ENCODE peak calls at places on chromosomes 16 and 17, in ten cellular contexts. D is IMR-90, G is lower leg skin, C is tibial nerve, W is NB4, H is A549, A is sigmoid colon, Y is ovary, F is adrenal gland, R is HCT116. N is an unnamed sample.

GRCh38 chr17:41103896-41104295 is 1.3 kb upstream of the KRTAP4-9 start:
- DNase-seq in D (peak), G (no peak), C (no peak), W (no peak), H (no peak), A (no peak), Y (no peak), F (no peak), R (no peak), N (no peak)

GRCh38 chr16:985237-985636 is 3.7 kb downstream of the SOX8 start:
- DNase-seq in D (no peak), G (no peak), C (no peak), W (no peak), H (no peak), A (no peak), Y (no peak), F (no peak), R (no peak), N (no peak)

GRCh38 chr17:69342896-69343644 is 16.1 kb upstream of the ABCA5 start:
- DNase-seq in D (no peak), G (no peak), C (no peak), W (no peak), H (no peak), A (no peak), Y (no peak), F (no peak), R (no peak), N (no peak)

GRCh38 chr16:23339781-23340180 is 37.7 kb downstream of the SCNN1B start:
- DNase-seq in D (no peak), G (no peak), C (no peak), W (no peak), H (no peak), A (no peak), Y (no peak), F (no peak), R (no peak), N (no peak)

GRCh38 chr16:56617212-56618085 is 8.1 kb upstream of the MT1E start:
- DNase-seq in D (peak), G (peak), C (no peak), W (peak), H (no peak), A (peak), Y (peak), F (peak), R (no peak), N (no peak)

GRCh38 chr16:27701381-27701780 is 151.4 kb downstream of the KATNIP start:
- DNase-seq in D (no peak), G (peak), C (no peak), W (no peak), H (no peak), A (peak), Y (no peak), F (no peak), R (no peak), N (no peak)

GRCh38 chr17:39008633-39009032 is 41.4 kb upstream of the FBXO47 start:
- DNase-seq in D (no peak), G (no peak), C (no peak), W (no peak), H (no peak), A (no peak), Y (no peak), F (no peak), R (no peak), N (no peak)

GRCh38 chr17:32112416-32112815 is 29.9 kb upstream of the RHOT1 start:
- DNase-seq in D (no peak), G (no peak), C (no peak), W (peak), H (no peak), A (no peak), Y (no peak), F (no peak), R (no peak), N (no peak)

GRCh38 chr16:10600792-10601443 is 20.5 kb upstream of the EMP2 start:
- DNase-seq in D (peak), G (no peak), C (no peak), W (peak), H (no peak), A (no peak), Y (no peak), F (no peak), R (no peak), N (no peak)

GRCh38 chr17:81194941-81195901 is 27.5 kb downstream of the CEP131 start:
- DNase-seq in D (no peak), G (no peak), C (no peak), W (no peak), H (no peak), A (no peak), Y (no peak), F (no peak), R (no peak), N (no peak)

GRCh38 chr16:55204923-55205322 is 119.1 kb upstream of the IRX6 start:
- DNase-seq in D (no peak), G (no peak), C (no peak), W (no peak), H (no peak), A (no peak), Y (no peak), F (no peak), R (no peak), N (no peak)

GRCh38 chr16:77679901-77680300 is 42.4 kb upstream of the NUDT7 start:
- DNase-seq in D (no peak), G (no peak), C (no peak), W (peak), H (peak), A (no peak), Y (no peak), F (no peak), R (peak), N (no peak)

DNA sequence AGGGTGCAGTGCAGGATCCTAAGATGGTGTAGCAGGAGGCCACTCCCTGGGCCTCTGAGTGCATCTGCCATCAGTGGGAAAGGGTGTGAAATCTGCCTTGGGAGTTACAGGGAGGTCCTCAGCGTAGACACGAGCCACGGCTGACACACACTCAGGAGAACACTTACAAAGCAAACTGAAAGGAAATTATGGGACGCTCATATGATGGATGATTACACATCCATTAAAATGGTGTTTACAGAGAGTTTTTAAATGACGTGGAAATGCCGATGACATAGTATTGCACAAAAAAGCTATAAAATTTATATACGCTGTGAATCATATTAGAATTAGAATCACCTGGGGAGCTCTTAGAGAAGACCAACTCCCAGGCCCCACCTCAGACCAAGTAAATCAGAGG is 175.2 kb downstream of the CCDC182 start:
- DNase-seq in D (no peak), G (no peak), C (no peak), W (no peak), H (no peak), A (no peak), Y (no peak), F (no peak), R (no peak), N (no peak)
- TF ChIP-seq POLR2A in D (no peak), G (no peak), C (no peak), W (no peak), H (no peak), A (no peak), Y (no peak), F (no peak), R (no peak), N (no peak)

GRCh38 chr17:78524870-78525510 is 52.2 kb downstream of the DNAH17 start:
- DNase-seq in D (no peak), G (no peak), C (no peak), W (no peak), H (no peak), A (no peak), Y (no peak), F (no peak), R (no peak), N (no peak)
- TF ChIP-seq POLR2A in D (no peak), G (no peak), C (no peak), W (no peak), H (no peak), A (no peak), Y (no peak), F (no peak), R (no peak), N (no peak)

DNA sequence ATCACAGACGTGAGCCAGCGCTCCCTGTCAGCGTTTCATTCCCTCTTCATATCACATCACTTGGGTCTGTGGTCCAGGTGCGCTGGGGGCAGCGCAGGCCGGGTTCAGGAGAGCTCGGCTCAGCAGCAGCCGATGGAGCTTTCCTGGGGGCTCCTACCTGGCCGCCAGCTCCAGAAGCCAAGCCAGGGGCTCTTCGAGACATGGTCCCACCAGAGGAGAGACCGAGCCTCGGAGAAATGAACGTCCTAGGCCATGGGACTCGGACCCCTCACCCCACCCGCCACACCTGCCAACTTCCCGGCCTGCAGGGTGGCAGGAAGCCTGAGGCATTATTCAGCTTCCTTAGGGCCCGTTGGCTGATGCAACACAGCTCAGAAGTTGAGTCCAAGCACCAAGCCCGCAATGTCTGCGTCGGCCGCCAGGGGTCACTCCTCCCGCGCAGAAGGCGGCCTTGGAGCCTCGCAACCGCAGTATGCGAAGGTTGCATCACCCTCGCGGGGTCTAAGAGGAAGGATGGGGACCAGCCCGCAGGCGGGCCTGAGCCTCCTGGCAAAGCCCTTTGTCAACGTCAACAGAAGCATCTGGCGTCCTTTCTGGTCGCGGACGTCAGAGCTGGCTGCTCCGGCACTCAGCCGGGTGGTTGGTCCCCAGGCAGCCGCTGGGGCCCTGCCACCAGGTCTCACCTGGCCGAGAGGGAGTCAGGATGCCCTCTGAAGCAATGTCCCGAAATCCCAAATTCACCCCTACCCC is 13.2 kb upstream of the KLHDC4 start:
- DNase-seq in D (peak), G (peak), C (peak), W (peak), H (peak), A (peak), Y (peak), F (peak), R (peak), N (peak)
- TF ChIP-seq POLR2A in D (no peak), G (no peak), C (peak), W (peak), H (no peak), A (no peak), Y (no peak), F (no peak), R (no peak), N (no peak)

DNA sequence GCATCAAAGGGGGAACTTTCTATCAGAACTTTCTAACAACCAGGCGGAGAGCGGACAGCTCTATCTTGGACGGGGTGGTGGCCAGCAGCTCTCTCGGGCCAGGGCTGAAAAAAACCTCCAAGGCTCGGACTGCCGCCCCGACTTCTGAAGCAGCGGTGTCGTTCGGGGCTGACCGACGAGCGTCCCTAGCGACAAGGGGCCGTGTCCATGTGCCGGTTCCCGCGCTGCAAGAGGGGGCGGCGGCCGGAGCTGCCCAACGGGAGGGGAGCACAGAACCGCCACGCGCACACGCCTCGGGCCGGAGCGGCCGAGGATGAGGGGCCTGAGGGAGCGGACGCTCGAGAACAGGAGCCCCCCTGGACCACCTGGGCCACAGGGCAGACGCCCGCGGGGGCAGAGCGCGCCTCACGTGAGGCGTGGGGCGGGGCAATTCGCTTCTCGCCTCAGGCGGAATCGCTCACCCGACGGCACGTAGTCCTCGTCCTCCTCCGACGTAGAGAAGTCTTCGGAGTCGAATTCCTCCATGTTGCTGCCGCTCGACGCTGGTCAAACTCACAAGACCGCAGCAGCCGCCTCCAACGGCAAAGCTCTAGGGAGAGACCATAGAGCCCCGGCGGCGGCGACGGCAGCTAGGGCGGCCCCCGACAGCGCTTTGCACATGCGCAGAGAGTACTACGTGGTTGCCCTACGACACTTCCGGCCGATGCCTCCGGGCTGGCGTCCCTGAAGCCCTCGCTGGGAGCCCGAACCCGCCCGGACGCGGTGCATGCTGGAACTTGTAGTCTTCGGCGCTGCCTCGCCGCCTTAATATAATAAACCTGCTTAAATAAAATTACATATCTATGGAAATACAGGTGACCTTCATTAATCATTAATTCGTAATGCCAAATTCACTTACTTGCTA is at the start of gene CFDP1:
- DNase-seq in D (peak), G (peak), C (peak), W (peak), H (peak), A (peak), Y (peak), F (peak), R (peak), N (peak)
- TF ChIP-seq POLR2A in D (peak), G (no peak), C (peak), W (peak), H (peak), A (peak), Y (peak), F (peak), R (peak), N (peak)

GRCh38 chr16:14041164-14041563 is 30.0 kb upstream of the MRTFB start:
- DNase-seq in D (no peak), G (peak), C (no peak), W (no peak), H (no peak), A (no peak), Y (no peak), F (no peak), R (no peak), N (no peak)

GRCh38 chr16:14043793-14044192 is 27.3 kb upstream of the MRTFB start:
- DNase-seq in D (no peak), G (no peak), C (no peak), W (no peak), H (no peak), A (no peak), Y (no peak), F (no peak), R (no peak), N (no peak)

GRCh38 chr16:14043278-14043677 is 27.8 kb upstream of the MRTFB start:
- DNase-seq in D (no peak), G (peak), C (no peak), W (no peak), H (no peak), A (no peak), Y (no peak), F (no peak), R (no peak), N (no peak)

GRCh38 chr16:14037960-14038359 is 33.2 kb upstream of the MRTFB start:
- DNase-seq in D (no peak), G (no peak), C (no peak), W (no peak), H (no peak), A (no peak), Y (no peak), F (no peak), R (no peak), N (no peak)

GRCh38 chr16:14042706-14043105 is 28.4 kb upstream of the MRTFB start:
- DNase-seq in D (no peak), G (peak), C (no peak), W (no peak), H (no peak), A (no peak), Y (no peak), F (no peak), R (no peak), N (no peak)
- TF ChIP-seq POLR2A in D (no peak), G (no peak), C (no peak), W (no peak), H (no peak), A (no peak), Y (no peak), F (no peak), R (no peak), N (no peak)

GRCh38 chr17:2731807-2732206 is 17.6 kb downstream of the CCDC92B start:
- DNase-seq in D (no peak), G (no peak), C (no peak), W (no peak), H (no peak), A (no peak), Y (no peak), F (no peak), R (no peak), N (no peak)

GRCh38 chr17:2735896-2736295 is 13.6 kb downstream of the CCDC92B start:
- DNase-seq in D (no peak), G (no peak), C (no peak), W (no peak), H (no peak), A (no peak), Y (no peak), F (no peak), R (no peak), N (no peak)

GRCh38 chr17:2734939-2735338 is 14.5 kb downstream of the CCDC92B start:
- DNase-seq in D (no peak), G (no peak), C (no peak), W (no peak), H (no peak), A (no peak), Y (no peak), F (no peak), R (no peak), N (no peak)

DNA sequence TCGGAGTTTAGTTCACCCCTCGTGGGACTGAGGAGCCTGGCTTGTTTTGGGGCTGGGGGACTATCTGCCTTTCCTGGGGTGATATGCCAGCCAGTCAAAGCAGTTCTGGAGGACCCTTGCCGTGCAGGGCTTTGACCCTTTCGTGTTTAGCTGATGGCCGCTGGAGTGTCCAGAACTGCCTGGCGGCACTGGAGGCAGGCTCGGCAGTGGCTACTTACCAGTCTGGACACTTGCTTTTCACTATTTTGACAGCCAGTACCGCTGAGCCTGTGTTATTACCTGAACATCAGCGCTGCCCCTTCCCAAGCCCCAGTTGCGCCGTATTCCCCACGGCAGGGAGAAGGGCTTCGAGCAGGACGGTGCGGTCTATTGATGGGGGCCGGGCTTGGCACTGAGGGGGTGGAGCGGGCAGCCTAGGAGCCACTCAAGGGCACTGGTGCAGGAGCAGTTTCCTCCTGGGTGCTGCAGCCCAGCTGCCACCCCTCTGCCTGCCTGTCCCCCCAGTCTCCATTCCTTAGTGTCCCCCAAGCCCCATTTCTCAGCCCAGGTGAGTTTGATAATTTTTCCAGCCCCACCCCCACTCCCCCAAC is 18.6 kb downstream of the CCDC92B start:
- DNase-seq in D (no peak), G (no peak), C (no peak), W (no peak), H (no peak), A (no peak), Y (no peak), F (no peak), R (no peak), N (no peak)
- TF ChIP-seq POLR2A in D (no peak), G (no peak), C (no peak), W (no peak), H (no peak), A (no peak), Y (no peak), F (no peak), R (no peak), N (no peak)

DNA sequence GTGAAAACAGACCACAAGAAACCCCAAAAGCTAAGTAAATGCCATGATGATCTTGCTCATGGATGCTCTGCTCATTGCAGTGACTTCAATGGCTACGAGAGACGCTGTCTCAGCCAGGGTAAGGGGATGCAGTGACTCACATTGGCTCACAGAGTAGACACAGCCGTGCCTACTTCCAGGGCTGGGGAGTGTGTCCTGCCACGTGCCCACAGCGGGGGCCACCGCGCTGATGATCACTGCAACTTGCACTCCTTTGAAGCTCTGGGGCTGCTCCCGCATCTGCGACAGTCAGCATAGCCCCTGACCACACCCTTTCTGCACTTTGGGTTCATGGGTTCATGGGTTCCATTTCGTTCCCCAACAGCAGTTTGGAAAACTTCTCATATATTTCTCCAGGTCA is 231.4 kb upstream of the RPL38 start:
- DNase-seq in D (no peak), G (no peak), C (no peak), W (no peak), H (no peak), A (no peak), Y (no peak), F (no peak), R (no peak), N (no peak)
- TF ChIP-seq POLR2A in D (no peak), G (no peak), C (no peak), W (no peak), H (no peak), A (no peak), Y (no peak), F (no peak), R (no peak), N (no peak)

GRCh38 chr17:9056566-9056965 is 35.3 kb downstream of the NTN1 start:
- DNase-seq in D (no peak), G (peak), C (peak), W (no peak), H (no peak), A (peak), Y (no peak), F (no peak), R (no peak), N (no peak)
- TF ChIP-seq POLR2A in D (no peak), G (no peak), C (no peak), W (no peak), H (no peak), A (no peak), Y (no peak), F (no peak), R (no peak), N (no peak)

N was measured in H54.